ENCODE peak calls at places on chromosomes 5 and 9, in ten cellular contexts. F is kidney glomerular epithelial cell; Z is H9; U is left ventricle myocardium inferior; M is GM12865; E is stimulated activated CD4-positive, alpha-beta T cell treated with anti-CD3 and anti-CD28 coated beads, Interleukin-12 subunit alpha, Interleukin-12 subunit beta, amount 100 ng/mL, for 4 hours; G is immature natural killer cell; I is neuronal stem cell; V is kidney epithelial cell; P is NCI-H2171 treated with DMSO at 0.1 percent for 48 hours. T is an unnamed sample.
A peak's percentile ranks its signal among the peaks of the same experiment; 100 is the strongest.

GRCh38 chr5:39517800-39518199 is 93.0 kb upstream of the DAB2 start:
- DNase-seq in F (peak; percentile 99), Z (no peak), U (no peak), M (no peak), E (no peak), G (no peak), I (no peak), V (peak; percentile 80), P (no peak), T (no peak)

GRCh38 chr9:134059661-134060395 is 8.0 kb downstream of the BRD3 start:
- DNase-seq in F (no peak), Z (peak; percentile 24), U (peak; percentile 19), M (peak; percentile 88), E (no peak), G (no peak), I (no peak), V (no peak), P (no peak), T (no peak)

GRCh38 chr9:129182625-129183494 is 4.8 kb upstream of the IER5L start:
- DNase-seq in F (no peak), Z (peak; percentile 85), U (no peak), M (peak; percentile 38), E (no peak), G (no peak), I (no peak), V (no peak), P (no peak), T (peak; percentile 71)

GRCh38 chr5:126044111-126044668 is 379.0 kb upstream of the GRAMD2B start:
- DNase-seq in F (peak; percentile 25), Z (no peak), U (no peak), M (no peak), E (no peak), G (no peak), I (peak; percentile 15), V (peak; percentile 32), P (peak; percentile 58), T (no peak)

GRCh38 chr9:708182-708555 is 133.3 kb upstream of the DMRT1 start:
- DNase-seq in F (no peak), Z (no peak), U (no peak), M (no peak), E (no peak), G (no peak), I (no peak), V (no peak), P (no peak), T (no peak)

GRCh38 chr9:34652608-34653007 is 623 bp downstream of the IL11RA start:
- DNase-seq in F (no peak), Z (no peak), U (no peak), M (no peak), E (no peak), G (no peak), I (no peak), V (no peak), P (no peak), T (no peak)

GRCh38 chr5:72662936-72663335 is 153.5 kb upstream of the TNPO1 start:
- DNase-seq in F (no peak), Z (no peak), U (no peak), M (no peak), E (no peak), G (no peak), I (no peak), V (no peak), P (no peak), T (no peak)

GRCh38 chr5:17223375-17224185 is 6.1 kb downstream of the BASP1 start:
- DNase-seq in F (no peak), Z (no peak), U (no peak), M (peak; percentile 67), E (no peak), G (no peak), I (peak; percentile 55), V (no peak), P (no peak), T (no peak)

GRCh38 chr9:15304620-15305019 is 2.4 kb downstream of the TTC39B start:
- DNase-seq in F (no peak), Z (no peak), U (no peak), M (peak; percentile 49), E (no peak), G (no peak), I (no peak), V (no peak), P (no peak), T (no peak)

GRCh38 chr5:82104872-82105271 is 133.0 kb downstream of the ATG10 start:
- DNase-seq in F (no peak), Z (no peak), U (no peak), M (no peak), E (no peak), G (peak; percentile 4), I (no peak), V (no peak), P (no peak), T (no peak)

GRCh38 chr5:42807722-42808447 is 3.8 kb downstream of the SELENOP start:
- DNase-seq in F (no peak), Z (no peak), U (no peak), M (no peak), E (no peak), G (no peak), I (no peak), V (no peak), P (no peak), T (no peak)

GRCh38 chr5:122533825-122534224 is 221.8 kb downstream of the SNCAIP start:
- DNase-seq in F (no peak), Z (no peak), U (no peak), M (no peak), E (no peak), G (no peak), I (no peak), V (no peak), P (no peak), T (no peak)

GRCh38 chr5:360277-361027 is 38.9 kb downstream of the AHRR start:
- DNase-seq in F (no peak), Z (no peak), U (no peak), M (no peak), E (no peak), G (no peak), I (no peak), V (no peak), P (no peak), T (no peak)

GRCh38 chr9:77495834-77496671 is 152.1 kb downstream of the GNA14 start:
- DNase-seq in F (no peak), Z (no peak), U (no peak), M (no peak), E (no peak), G (no peak), I (no peak), V (no peak), P (peak; percentile 81), T (no peak)

GRCh38 chr5:32274548-32275420 is 38.0 kb downstream of the MTMR12 start:
- DNase-seq in F (no peak), Z (no peak), U (no peak), M (no peak), E (no peak), G (no peak), I (no peak), V (no peak), P (no peak), T (no peak)

GRCh38 chr5:41875121-41875520 is 4.9 kb upstream of the OXCT1 start:
- DNase-seq in F (no peak), Z (no peak), U (no peak), M (no peak), E (no peak), G (no peak), I (no peak), V (no peak), P (no peak), T (no peak)

GRCh38 chr9:127698985-127699670 is 7.7 kb upstream of the CFAP157 start:
- DNase-seq in F (peak; percentile 91), Z (peak; percentile 98), U (peak; percentile 97), M (peak; percentile 93), E (peak; percentile 80), G (peak; percentile 94), I (peak; percentile 91), V (peak; percentile 86), P (peak; percentile 87), T (peak; percentile 97)

GRCh38 chr9:134544388-134545212 is 97.0 kb upstream of the COL5A1 start:
- DNase-seq in F (peak; percentile 34), Z (peak; percentile 76), U (peak; percentile 33), M (no peak), E (no peak), G (no peak), I (peak; percentile 57), V (peak; percentile 32), P (no peak), T (no peak)

GRCh38 chr9:121837113-121838010 is 185.9 kb downstream of the DAB2IP start:
- DNase-seq in F (no peak), Z (no peak), U (peak; percentile 39), M (no peak), E (no peak), G (no peak), I (no peak), V (no peak), P (peak; percentile 26), T (no peak)

GRCh38 chr9:2613730-2614271 is 7.8 kb upstream of the VLDLR start:
- DNase-seq in F (no peak), Z (peak; percentile 66), U (peak; percentile 25), M (no peak), E (no peak), G (no peak), I (no peak), V (no peak), P (no peak), T (no peak)

GRCh38 chr5:163260471-163260870 is 176.9 kb upstream of the CCNG1 start:
- DNase-seq in F (no peak), Z (no peak), U (no peak), M (no peak), E (no peak), G (no peak), I (no peak), V (no peak), P (no peak), T (no peak)

GRCh38 chr5:42992035-42992570 is 48.0 kb downstream of the ANXA2R start:
- DNase-seq in F (peak; percentile 22), Z (peak; percentile 75), U (peak; percentile 84), M (peak; percentile 95), E (peak; percentile 60), G (peak; percentile 90), I (no peak), V (no peak), P (peak; percentile 76), T (peak; percentile 65)

T was measured in colonic mucosa.